ENCODE peak calls at places on chromosomes 6 and 20, in eight cellular contexts. One of them, this sample, is unnamed.

GRCh38 chr6:50990750-50991446 is 172.2 kb downstream of the TFAP2B start:
- DNase-seq in GM23338: no peak
- DNase-seq in MCF 10A: peak; percentile 77
- DNase-seq in bronchial epithelial cell: peak; percentile 81
- DNase-seq in right lobe of liver: no peak
- DNase-seq in heart left ventricle: no peak
- DNase-seq in lung: no peak
- DNase-seq in RWPE2: no peak
- DNase-seq in this sample: peak; percentile 20

GRCh38 chr6:138371720-138372119 is 6.0 kb upstream of the SMIM28 start:
- DNase-seq in GM23338: no peak
- DNase-seq in bronchial epithelial cell: peak; percentile 41
- DNase-seq in right lobe of liver: no peak
- DNase-seq in heart left ventricle: no peak
- DNase-seq in MCF 10A: no peak
- DNase-seq in RWPE2: no peak
- DNase-seq in lung: no peak
- DNase-seq in this sample: no peak

GRCh38 chr20:33062750-33063149 is 9.0 kb downstream of the BPIFB3 start:
- DNase-seq in MCF 10A: no peak
- DNase-seq in lung: no peak
- DNase-seq in bronchial epithelial cell: no peak
- DNase-seq in heart left ventricle: no peak
- DNase-seq in GM23338: no peak
- DNase-seq in RWPE2: peak; percentile 68
- DNase-seq in right lobe of liver: no peak
- DNase-seq in this sample: no peak

GRCh38 chr20:58991720-58992119 is 10.7 kb downstream of the NELFCD start:
- DNase-seq in heart left ventricle: peak; percentile 8
- DNase-seq in bronchial epithelial cell: no peak
- DNase-seq in GM23338: no peak
- DNase-seq in MCF 10A: no peak
- DNase-seq in RWPE2: peak; percentile 40
- DNase-seq in right lobe of liver: no peak
- DNase-seq in lung: no peak
- DNase-seq in this sample: no peak

GRCh38 chr6:17115251-17116089 is 13.6 kb downstream of the STMND1 start:
- DNase-seq in right lobe of liver: no peak
- DNase-seq in RWPE2: no peak
- DNase-seq in heart left ventricle: no peak
- DNase-seq in GM23338: no peak
- DNase-seq in bronchial epithelial cell: peak; percentile 95
- DNase-seq in MCF 10A: peak; percentile 75
- DNase-seq in lung: no peak
- DNase-seq in this sample: peak; percentile 80

GRCh38 chr6:16334671-16335070 is 96.3 kb downstream of the GMPR start:
- DNase-seq in lung: peak; percentile 43
- DNase-seq in RWPE2: peak; percentile 84
- DNase-seq in MCF 10A: peak; percentile 96
- DNase-seq in GM23338: no peak
- DNase-seq in right lobe of liver: no peak
- DNase-seq in bronchial epithelial cell: peak; percentile 91
- DNase-seq in heart left ventricle: peak; percentile 62
- DNase-seq in this sample: peak; percentile 86

GRCh38 chr6:114997813-114998292 is 655.0 kb upstream of the HS3ST5 start:
- DNase-seq in bronchial epithelial cell: no peak
- DNase-seq in heart left ventricle: no peak
- DNase-seq in MCF 10A: peak; percentile 14
- DNase-seq in lung: no peak
- DNase-seq in GM23338: no peak
- DNase-seq in RWPE2: no peak
- DNase-seq in right lobe of liver: no peak
- DNase-seq in this sample: no peak

GRCh38 chr6:127022297-127022696 is 96.2 kb upstream of the RSPO3 start:
- DNase-seq in lung: peak; percentile 30
- DNase-seq in MCF 10A: no peak
- DNase-seq in RWPE2: no peak
- DNase-seq in heart left ventricle: no peak
- DNase-seq in right lobe of liver: no peak
- DNase-seq in bronchial epithelial cell: no peak
- DNase-seq in GM23338: no peak
- DNase-seq in this sample: no peak

GRCh38 chr20:31707258-31707615 is 15.4 kb downstream of the BCL2L1 start:
- DNase-seq in bronchial epithelial cell: no peak
- DNase-seq in MCF 10A: no peak
- DNase-seq in heart left ventricle: no peak
- DNase-seq in RWPE2: peak; percentile 45
- DNase-seq in right lobe of liver: no peak
- DNase-seq in GM23338: no peak
- DNase-seq in lung: no peak
- DNase-seq in this sample: no peak

GRCh38 chr6:123064038-123064437 is 68.0 kb downstream of the CLVS2 start:
- DNase-seq in bronchial epithelial cell: peak; percentile 9
- DNase-seq in heart left ventricle: no peak
- DNase-seq in RWPE2: no peak
- DNase-seq in GM23338: no peak
- DNase-seq in lung: no peak
- DNase-seq in MCF 10A: no peak
- DNase-seq in right lobe of liver: no peak
- DNase-seq in this sample: no peak

GRCh38 chr6:96007663-96008062 is 8.1 kb upstream of the FUT9 start:
- DNase-seq in RWPE2: no peak
- DNase-seq in lung: no peak
- DNase-seq in bronchial epithelial cell: no peak
- DNase-seq in right lobe of liver: no peak
- DNase-seq in MCF 10A: no peak
- DNase-seq in heart left ventricle: no peak
- DNase-seq in GM23338: no peak
- DNase-seq in this sample: no peak

GRCh38 chr6:76774750-76775396 is 688.4 kb downstream of the HTR1B start:
- DNase-seq in lung: no peak
- DNase-seq in right lobe of liver: no peak
- DNase-seq in GM23338: no peak
- DNase-seq in MCF 10A: no peak
- DNase-seq in RWPE2: no peak
- DNase-seq in bronchial epithelial cell: no peak
- DNase-seq in heart left ventricle: peak; percentile 20
- DNase-seq in this sample: no peak

GRCh38 chr20:17610566-17611289 is 40.9 kb downstream of the DSTN start:
- DNase-seq in bronchial epithelial cell: no peak
- DNase-seq in RWPE2: no peak
- DNase-seq in MCF 10A: no peak
- DNase-seq in GM23338: peak; percentile 23
- DNase-seq in right lobe of liver: no peak
- DNase-seq in lung: no peak
- DNase-seq in heart left ventricle: no peak
- DNase-seq in this sample: no peak

GRCh38 chr6:33592595-33593413 is 12.7 kb upstream of the BAK1 start:
- DNase-seq in RWPE2: no peak
- DNase-seq in GM23338: peak; percentile 94
- DNase-seq in heart left ventricle: no peak
- DNase-seq in MCF 10A: no peak
- DNase-seq in lung: no peak
- DNase-seq in right lobe of liver: no peak
- DNase-seq in bronchial epithelial cell: no peak
- DNase-seq in this sample: no peak

GRCh38 chr6:142900467-142900961 is 44.5 kb downstream of the HIVEP2 start:
- DNase-seq in RWPE2: no peak
- DNase-seq in lung: no peak
- DNase-seq in right lobe of liver: no peak
- DNase-seq in MCF 10A: no peak
- DNase-seq in bronchial epithelial cell: no peak
- DNase-seq in heart left ventricle: no peak
- DNase-seq in GM23338: no peak
- DNase-seq in this sample: no peak

GRCh38 chr6:43120938-43121913 is 45.1 kb downstream of the PTK7 start:
- DNase-seq in heart left ventricle: no peak
- DNase-seq in GM23338: no peak
- DNase-seq in right lobe of liver: no peak
- DNase-seq in bronchial epithelial cell: peak; percentile 93
- DNase-seq in RWPE2: peak; percentile 91
- DNase-seq in lung: peak; percentile 41
- DNase-seq in MCF 10A: peak; percentile 97
- DNase-seq in this sample: peak; percentile 80
- TF ChIP-seq CTCF in heart left ventricle: no peak
- TF ChIP-seq CTCF in GM23338: no peak
- TF ChIP-seq CTCF in right lobe of liver: no peak
- TF ChIP-seq CTCF in bronchial epithelial cell: no peak
- TF ChIP-seq CTCF in RWPE2: peak; percentile 23
- TF ChIP-seq CTCF in lung: no peak
- TF ChIP-seq CTCF in MCF 10A: no peak
- TF ChIP-seq CTCF in this sample: no peak

GRCh38 chr6:11596640-11597237 is 59.2 kb downstream of the TMEM170B start:
- DNase-seq in MCF 10A: no peak
- DNase-seq in bronchial epithelial cell: peak; percentile 54
- DNase-seq in RWPE2: no peak
- DNase-seq in lung: no peak
- DNase-seq in right lobe of liver: no peak
- DNase-seq in heart left ventricle: no peak
- DNase-seq in GM23338: no peak
- DNase-seq in this sample: no peak

GRCh38 chr6:11593096-11593495 is 55.5 kb downstream of the TMEM170B start:
- DNase-seq in heart left ventricle: no peak
- DNase-seq in GM23338: no peak
- DNase-seq in lung: no peak
- DNase-seq in MCF 10A: no peak
- DNase-seq in RWPE2: no peak
- DNase-seq in right lobe of liver: no peak
- DNase-seq in bronchial epithelial cell: no peak
- DNase-seq in this sample: no peak

GRCh38 chr6:11592289-11592906 is 54.8 kb downstream of the TMEM170B start:
- DNase-seq in right lobe of liver: no peak
- DNase-seq in bronchial epithelial cell: no peak
- DNase-seq in GM23338: no peak
- DNase-seq in heart left ventricle: no peak
- DNase-seq in RWPE2: no peak
- DNase-seq in lung: no peak
- DNase-seq in MCF 10A: no peak
- DNase-seq in this sample: no peak

GRCh38 chr6:11598687-11599086 is 61.1 kb downstream of the TMEM170B start:
- DNase-seq in MCF 10A: no peak
- DNase-seq in right lobe of liver: no peak
- DNase-seq in heart left ventricle: no peak
- DNase-seq in RWPE2: no peak
- DNase-seq in GM23338: no peak
- DNase-seq in bronchial epithelial cell: no peak
- DNase-seq in lung: no peak
- DNase-seq in this sample: no peak

GRCh38 chr6:11595903-11596302 is 58.4 kb downstream of the TMEM170B start:
- DNase-seq in right lobe of liver: no peak
- DNase-seq in bronchial epithelial cell: peak; percentile 20
- DNase-seq in heart left ventricle: no peak
- DNase-seq in MCF 10A: no peak
- DNase-seq in lung: no peak
- DNase-seq in GM23338: peak; percentile 88
- DNase-seq in RWPE2: no peak
- DNase-seq in this sample: no peak
- TF ChIP-seq CTCF in right lobe of liver: no peak
- TF ChIP-seq CTCF in bronchial epithelial cell: peak; percentile 5
- TF ChIP-seq CTCF in heart left ventricle: no peak
- TF ChIP-seq CTCF in MCF 10A: no peak
- TF ChIP-seq CTCF in lung: no peak
- TF ChIP-seq CTCF in GM23338: peak; percentile 58
- TF ChIP-seq CTCF in RWPE2: no peak
- TF ChIP-seq CTCF in this sample: no peak

DNA sequence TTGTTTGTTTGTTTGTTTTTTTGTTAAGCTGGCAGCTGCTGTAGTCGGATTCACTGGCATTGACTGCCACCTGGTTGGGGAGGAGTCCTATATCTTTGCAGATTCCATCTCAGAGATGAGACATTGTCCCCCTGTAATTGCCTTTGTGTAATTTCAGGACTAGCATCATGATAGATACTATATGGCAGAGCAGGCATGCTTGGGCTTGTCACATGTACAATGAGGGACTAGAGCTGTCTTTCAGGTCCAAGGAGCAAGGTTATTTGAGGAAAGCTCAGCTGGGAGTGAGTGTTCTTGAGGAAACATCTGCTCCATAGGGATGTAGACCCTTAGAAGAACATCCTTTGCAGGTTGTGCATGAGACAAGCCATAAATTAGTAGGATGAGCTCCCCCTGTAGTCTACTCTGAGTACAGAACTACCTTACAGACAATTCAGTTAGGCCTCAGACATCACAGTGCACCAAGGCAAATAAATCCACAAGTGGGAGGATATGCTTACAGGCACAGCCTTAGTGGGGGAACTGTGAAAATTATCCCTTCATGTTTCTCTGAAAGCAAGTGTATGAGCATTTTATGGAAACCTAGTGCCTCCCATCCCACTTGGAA is 62.1 kb downstream of the BMP2 start:
- DNase-seq in lung: no peak
- DNase-seq in bronchial epithelial cell: peak; percentile 62
- DNase-seq in MCF 10A: peak; percentile 8
- DNase-seq in right lobe of liver: no peak
- DNase-seq in RWPE2: no peak
- DNase-seq in GM23338: peak; percentile 41
- DNase-seq in heart left ventricle: no peak
- DNase-seq in this sample: no peak
- TF ChIP-seq CTCF in lung: no peak
- TF ChIP-seq CTCF in bronchial epithelial cell: peak; percentile 37
- TF ChIP-seq CTCF in MCF 10A: peak; percentile 5
- TF ChIP-seq CTCF in right lobe of liver: no peak
- TF ChIP-seq CTCF in RWPE2: no peak
- TF ChIP-seq CTCF in GM23338: peak; percentile 42
- TF ChIP-seq CTCF in heart left ventricle: no peak
- TF ChIP-seq CTCF in this sample: no peak

GRCh38 chr6:77930945-77931344 is 278.1 kb downstream of the MEI4 start:
- DNase-seq in bronchial epithelial cell: no peak
- DNase-seq in RWPE2: no peak
- DNase-seq in GM23338: no peak
- DNase-seq in MCF 10A: no peak
- DNase-seq in right lobe of liver: no peak
- DNase-seq in heart left ventricle: no peak
- DNase-seq in lung: no peak
- DNase-seq in this sample: no peak

GRCh38 chr6:77930382-77930781 is 277.5 kb downstream of the MEI4 start:
- DNase-seq in RWPE2: no peak
- DNase-seq in right lobe of liver: no peak
- DNase-seq in lung: no peak
- DNase-seq in bronchial epithelial cell: no peak
- DNase-seq in GM23338: no peak
- DNase-seq in heart left ventricle: no peak
- DNase-seq in MCF 10A: no peak
- DNase-seq in this sample: no peak

DNA sequence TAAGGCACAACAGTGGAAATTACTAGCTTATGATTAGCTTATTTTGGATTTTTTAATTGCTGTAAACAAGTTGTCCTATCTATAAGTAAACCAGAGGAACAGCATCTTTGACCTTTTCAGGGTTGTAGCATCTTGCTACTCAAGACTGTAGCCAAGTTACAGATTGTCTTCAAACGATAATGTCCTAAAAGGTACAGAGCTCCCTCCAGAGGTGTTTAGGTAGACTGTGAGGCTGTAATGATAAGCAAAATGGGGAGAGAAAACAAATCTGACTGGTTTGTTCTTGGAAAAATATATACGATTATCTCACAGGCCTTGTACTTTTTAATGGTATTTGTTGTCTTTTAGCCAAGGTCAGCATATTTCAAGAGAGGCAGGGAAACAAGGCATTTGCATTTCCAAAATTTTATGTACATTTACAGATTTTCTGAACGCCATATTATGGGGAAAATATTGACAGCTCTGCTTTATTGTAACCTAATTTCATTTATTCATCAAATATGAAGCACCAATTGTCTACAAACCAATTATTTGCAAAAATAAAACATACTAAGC is 273.4 kb downstream of the MEI4 start:
- DNase-seq in RWPE2: no peak
- DNase-seq in GM23338: peak; percentile 67
- DNase-seq in right lobe of liver: no peak
- DNase-seq in MCF 10A: peak; percentile 42
- DNase-seq in lung: no peak
- DNase-seq in heart left ventricle: no peak
- DNase-seq in bronchial epithelial cell: peak; percentile 16
- DNase-seq in this sample: no peak
- TF ChIP-seq CTCF in RWPE2: peak; percentile 21
- TF ChIP-seq CTCF in GM23338: peak; percentile 74
- TF ChIP-seq CTCF in right lobe of liver: peak; percentile 68
- TF ChIP-seq CTCF in MCF 10A: peak; percentile 20
- TF ChIP-seq CTCF in lung: no peak
- TF ChIP-seq CTCF in heart left ventricle: no peak
- TF ChIP-seq CTCF in bronchial epithelial cell: no peak
- TF ChIP-seq CTCF in this sample: no peak